ENCODE peak calls at places on chromosomes 2 and 18, in four cellular contexts. M is IMR-90, W is endothelial cell of umbilical vein, R is neural progenitor cell. N is an unnamed sample.

GRCh38 chr2:130150181-130151144 is 5.6 kb upstream of the CCDC74B start:
- DNase-seq in R (no peak), W (no peak), M (no peak), N (no peak)

GRCh38 chr2:50956886-50957285 is 75.0 kb downstream of the NRXN1 start:
- DNase-seq in R (no peak), M (no peak), W (no peak), N (no peak)

GRCh38 chr2:22455086-22455485 is 929.9 kb upstream of the KLHL29 start:
- DNase-seq in R (no peak), W (no peak), M (no peak), N (no peak)

GRCh38 chr18:79871481-79872091 is 73.8 kb downstream of the KCNG2 start:
- DNase-seq in W (no peak), M (no peak), R (no peak), N (no peak)

GRCh38 chr18:62420151-62420512 is 95.0 kb downstream of the TNFRSF11A start:
- DNase-seq in M (peak), W (peak), R (no peak), N (no peak)

GRCh38 chr2:10638093-10638492 is 51.7 kb downstream of the NOL10 start:
- DNase-seq in R (no peak), W (no peak), M (no peak), N (no peak)

GRCh38 chr18:59665057-59666007 is 31.9 kb downstream of the CCBE1 start:
- DNase-seq in W (no peak), M (peak), R (no peak), N (no peak)

GRCh38 chr2:212941361-212941760 is 210.1 kb downstream of the IKZF2 start:
- DNase-seq in M (no peak), R (no peak), W (no peak), N (no peak)

GRCh38 chr18:61333271-61333745 is at the start of gene CDH20:
- DNase-seq in R (peak), W (no peak), M (no peak), N (no peak)

GRCh38 chr2:55883339-55883738 is 40.2 kb downstream of the EFEMP1 start:
- DNase-seq in M (peak), R (no peak), W (peak), N (no peak)

GRCh38 chr2:99593692-99594427 is 104.0 kb upstream of the REV1 start:
- DNase-seq in W (no peak), M (no peak), R (peak), N (peak)

GRCh38 chr2:196136151-196136550 is 35.2 kb downstream of the STK17B start:
- DNase-seq in W (no peak), R (no peak), M (no peak), N (no peak)

GRCh38 chr18:50819027-50819726 is 639 bp downstream of the MRO start:
- DNase-seq in M (no peak), W (peak), R (peak), N (no peak)

GRCh38 chr2:2184549-2185249 is 146.4 kb downstream of the MYT1L start:
- DNase-seq in M (no peak), R (no peak), W (no peak), N (no peak)

GRCh38 chr2:178484245-178485041 is 4.2 kb downstream of the PLEKHA3 start:
- DNase-seq in M (peak), R (no peak), W (peak), N (no peak)

GRCh38 chr18:24212939-24213338 is 74.1 kb downstream of the CABYR start:
- DNase-seq in W (peak), R (no peak), M (peak), N (no peak)

GRCh38 chr18:80200171-80200931 is 47.0 kb downstream of the PARD6G start:
- DNase-seq in W (no peak), R (peak), M (peak), N (no peak)

GRCh38 chr2:212249451-212249850 is 289.2 kb downstream of the ERBB4 start:
- DNase-seq in W (peak), R (no peak), M (peak), N (no peak)

GRCh38 chr2:152335016-152335850 is at the start of gene FMNL2:
- DNase-seq in R (peak), M (peak), W (peak), N (peak)

GRCh38 chr18:25136416-25137132 is 215.4 kb downstream of the ZNF521 start:
- DNase-seq in R (no peak), W (peak), M (no peak), N (no peak)

GRCh38 chr2:217943379-217944321 is 59.1 kb downstream of the TNS1 start:
- DNase-seq in R (peak), W (peak), M (peak), N (no peak)

GRCh38 chr2:112095654-112096053 is 40.6 kb downstream of the TMEM87B start:
- DNase-seq in M (no peak), R (no peak), W (no peak), N (no peak)

GRCh38 chr2:134668821-134669220 is 50.0 kb downstream of the TMEM163 start:
- DNase-seq in W (no peak), R (no peak), M (no peak), N (peak)

GRCh38 chr2:17851731-17852585 is 26.5 kb upstream of the KCNS3 start:
- DNase-seq in M (peak), R (peak), W (peak), N (peak)

GRCh38 chr2:72998234-72998651 is 73.3 kb downstream of the SFXN5 start:
- DNase-seq in M (no peak), R (no peak), W (no peak), N (no peak)

GRCh38 chr2:241064008-241064801 is 37.9 kb downstream of the MTERF4 start:
- DNase-seq in R (no peak), W (peak), M (no peak), N (peak)

GRCh38 chr2:100891911-100892642 is 72.1 kb downstream of the NPAS2 start:
- DNase-seq in R (no peak), W (no peak), M (peak), N (no peak)

GRCh38 chr2:120986898-120987650 is 251.4 kb downstream of the GLI2 start:
- DNase-seq in M (no peak), W (no peak), R (no peak), N (no peak)

DNA sequence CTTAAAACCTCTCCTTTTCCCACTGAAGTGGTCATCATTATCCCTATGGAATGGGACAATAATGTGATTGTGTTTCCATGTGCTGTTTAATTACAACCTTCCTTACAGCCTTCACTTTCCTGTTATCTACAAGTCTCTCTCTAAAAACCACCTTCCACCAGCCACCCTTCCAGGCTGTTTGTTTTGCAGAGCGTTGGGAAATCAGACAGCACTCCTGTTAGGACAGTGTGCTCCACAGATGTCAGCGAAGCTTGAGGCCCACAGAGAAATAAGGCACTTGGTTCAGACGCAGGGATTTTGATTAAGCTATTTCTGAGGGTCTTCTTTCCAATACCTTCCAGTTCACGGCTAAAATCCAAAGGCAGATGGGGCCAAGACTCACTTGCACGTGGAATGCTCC is 32.3 kb upstream of the ASPRV1 start:
- DNase-seq in M (no peak), W (no peak), R (no peak), N (no peak)
- H3K4me3 ChIP-seq in M (no peak), W (no peak), R (no peak), N (no peak)

GRCh38 chr2:237968048-237968862 is 1.4 kb downstream of the UBE2F start:
- DNase-seq in W (peak), M (peak), R (no peak), N (peak)
- TF ChIP-seq CTCF in W (no peak), M (no peak), R (no peak), N (no peak)

GRCh38 chr2:74575320-74575719 is 20.8 kb downstream of the DOK1 start:
- DNase-seq in W (no peak), R (no peak), M (no peak), N (no peak)
- H3K4me3 ChIP-seq in W (no peak), R (no peak), M (no peak), N (no peak)

DNA sequence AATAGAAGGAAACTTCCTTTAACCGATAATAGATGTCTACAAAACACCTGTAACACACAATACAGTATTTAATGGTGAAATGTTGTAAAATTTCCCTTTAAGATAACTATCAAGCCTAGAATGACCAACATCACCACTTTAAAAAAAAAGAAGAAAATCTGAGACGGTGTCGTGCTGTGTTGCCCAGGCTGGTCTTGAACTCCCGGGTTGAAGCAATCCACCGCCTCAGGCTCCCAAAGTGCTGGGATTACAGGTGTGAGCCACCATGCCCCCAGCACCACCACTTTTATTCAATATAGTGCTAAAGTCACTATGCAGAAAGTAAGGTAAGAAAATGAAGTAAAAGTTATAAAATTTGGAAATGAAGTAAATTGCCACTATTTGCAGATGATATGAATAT is 96.9 kb downstream of the MYOM1 start:
- DNase-seq in M (no peak), W (no peak), R (no peak), N (no peak)
- TF ChIP-seq CTCF in M (no peak), W (no peak), R (no peak), N (no peak)

N was measured in GM12865.